ENCODE peak calls at places on chromosomes 7 and 10, in eight cellular contexts. L is frontal cortex, F is GM23338, T is foreskin fibroblast, C is substantia nigra, K is foreskin keratinocyte, P is endothelial cell, Z is amniotic epithelial cell. W is an unnamed sample.

GRCh38 chr7:114922652-114923402 is 933 bp downstream of the MDFIC start:
- DNase-seq in Z (peak; percentile 80), L (peak; percentile 29), T (peak; percentile 88), C (no peak), P (peak; percentile 54), K (no peak), F (peak; percentile 56), W (peak; percentile 60)

GRCh38 chr7:47405921-47406765 is 175.8 kb downstream of the TNS3 start:
- DNase-seq in T (peak; percentile 28), L (no peak), C (peak; percentile 22), K (peak; percentile 38), P (no peak), Z (peak; percentile 78), F (no peak), W (no peak)

GRCh38 chr7:128396357-128396756 is 13.4 kb downstream of the IMPDH1 start:
- DNase-seq in C (no peak), F (no peak), T (no peak), L (no peak), K (no peak), Z (no peak), P (no peak), W (no peak)

GRCh38 chr10:121112618-121113384 is 261.6 kb downstream of the WDR11 start:
- DNase-seq in F (peak; percentile 49), K (no peak), T (no peak), P (no peak), Z (no peak), C (no peak), L (no peak), W (no peak)

GRCh38 chr10:76732306-76732705 is 905.3 kb downstream of the KCNMA1 start:
- DNase-seq in P (no peak), C (no peak), T (peak; percentile 2), Z (no peak), K (no peak), F (no peak), L (no peak), W (no peak)

GRCh38 chr7:22865607-22865970 is 42.9 kb upstream of the TOMM7 start:
- DNase-seq in P (no peak), Z (no peak), C (no peak), T (peak; percentile 53), F (no peak), L (no peak), K (no peak), W (no peak)

GRCh38 chr10:69092959-69093850 is 5.3 kb downstream of the SRGN start:
- DNase-seq in Z (peak; percentile 86), L (no peak), C (peak; percentile 6), P (peak; percentile 75), T (peak; percentile 89), K (peak; percentile 49), F (peak; percentile 88), W (peak; percentile 43)

GRCh38 chr7:129779602-129780256 is 168.2 kb downstream of the NRF1 start:
- DNase-seq in F (peak; percentile 94), P (no peak), L (no peak), K (peak; percentile 74), C (no peak), T (no peak), Z (no peak), W (peak; percentile 80)

GRCh38 chr10:42782446-42783180 is at the start of gene BMS1:
- DNase-seq in F (peak; percentile 95), L (peak; percentile 75), K (peak; percentile 93), C (peak; percentile 83), T (peak; percentile 97), Z (peak; percentile 94), P (peak; percentile 83), W (peak; percentile 88)

GRCh38 chr7:30874656-30875317 is 36.9 kb upstream of the AQP1 start:
- DNase-seq in K (no peak), F (no peak), P (no peak), L (no peak), C (no peak), T (peak; percentile 51), Z (no peak), W (no peak)

GRCh38 chr10:31774291-31774900 is 154.2 kb downstream of the ARHGAP12 start:
- DNase-seq in Z (peak; percentile 33), L (no peak), C (no peak), T (peak; percentile 53), P (no peak), K (no peak), F (peak; percentile 44), W (no peak)

GRCh38 chr10:118471863-118472262 is 123.6 kb downstream of the PRLHR start:
- DNase-seq in T (peak; percentile 95), P (no peak), K (peak; percentile 96), L (no peak), F (no peak), Z (peak; percentile 21), C (no peak), W (no peak)

GRCh38 chr7:50838675-50839377 is 56.1 kb upstream of the GRB10 start:
- DNase-seq in F (no peak), L (no peak), C (no peak), P (no peak), K (no peak), T (peak; percentile 82), Z (no peak), W (no peak)

GRCh38 chr7:142501434-142501833 is 243.6 kb upstream of the PRSS58 start:
- DNase-seq in C (no peak), Z (no peak), P (no peak), T (no peak), K (no peak), F (no peak), L (no peak), W (no peak)

W was measured in D341Med.